ENCODE peak calls at places on chromosomes 12 and 14, in seven cellular contexts. Y is activated T-cell treated with anti-CD3 and anti-CD28 coated beads, Interleukin-2, amount 50 U/mL, for 72 hours; A is tibial artery; E is Calu3; V is NCI-H1417; Z is left ventricle myocardium inferior; X is lower leg skin. T is an unnamed sample.

GRCh38 chr12:63955831-63956685 is 111.6 kb downstream of the SRGAP1 start:
- DNase-seq in Y (no peak), A (peak; percentile 71), E (no peak), V (no peak), Z (no peak), X (no peak), T (no peak)

GRCh38 chr12:108430245-108430644 is 84.8 kb upstream of the FICD start:
- DNase-seq in Y (no peak), A (no peak), E (no peak), V (no peak), Z (no peak), X (no peak), T (peak; percentile 28)

GRCh38 chr14:64704743-64705405 is 650 bp downstream of the PLEKHG3 start:
- DNase-seq in Y (peak; percentile 27), A (peak; percentile 72), E (no peak), V (peak; percentile 68), Z (no peak), X (peak; percentile 92), T (no peak)

GRCh38 chr14:102927878-102928411 is 5.5 kb downstream of the AMN start:
- DNase-seq in Y (no peak), A (no peak), E (peak; percentile 37), V (no peak), Z (no peak), X (no peak), T (no peak)

GRCh38 chr14:35766700-35767082 is 42.4 kb downstream of the RALGAPA1 start:
- DNase-seq in Y (peak; percentile 14), A (no peak), E (no peak), V (no peak), Z (no peak), X (no peak), T (no peak)

GRCh38 chr12:84738481-84738972 is 174.1 kb downstream of the SLC6A15 start:
- DNase-seq in Y (no peak), A (no peak), E (no peak), V (no peak), Z (no peak), X (no peak), T (peak; percentile 27)

GRCh38 chr14:61502459-61503093 is 181.2 kb downstream of the PRKCH start:
- DNase-seq in Y (peak; percentile 59), A (no peak), E (no peak), V (no peak), Z (no peak), X (no peak), T (peak; percentile 71)

GRCh38 chr12:76588881-76589565 is 29.5 kb upstream of the OSBPL8 start:
- DNase-seq in Y (peak; percentile 4), A (no peak), E (no peak), V (no peak), Z (no peak), X (no peak), T (no peak)

GRCh38 chr12:69534389-69534822 is 50.9 kb upstream of the CCT2 start:
- DNase-seq in Y (peak; percentile 40), A (peak; percentile 81), E (peak; percentile 67), V (peak; percentile 29), Z (no peak), X (no peak), T (peak; percentile 87)

GRCh38 chr12:4477133-4477532 is 31.5 kb upstream of the FGF6 start:
- DNase-seq in Y (no peak), A (no peak), E (no peak), V (no peak), Z (no peak), X (no peak), T (peak; percentile 21)

GRCh38 chr12:52687527-52688385 is 7.5 kb upstream of the KRT1 start:
- DNase-seq in Y (no peak), A (no peak), E (peak; percentile 30), V (peak; percentile 15), Z (no peak), X (no peak), T (no peak)

GRCh38 chr12:26126340-26127284 is 1.8 kb upstream of the BHLHE41 start:
- DNase-seq in Y (peak; percentile 43), A (peak; percentile 95), E (peak; percentile 86), V (peak; percentile 85), Z (peak; percentile 89), X (peak; percentile 97), T (peak; percentile 62)

GRCh38 chr12:111426341-111427185 is 20.8 kb downstream of the SH2B3 start:
- DNase-seq in Y (peak; percentile 33), A (no peak), E (no peak), V (no peak), Z (no peak), X (no peak), T (no peak)

GRCh38 chr12:127690161-127690560 is 576.8 kb upstream of the TMEM132C start:
- DNase-seq in Y (no peak), A (no peak), E (no peak), V (no peak), Z (no peak), X (no peak), T (no peak)

GRCh38 chr14:89429206-89430091 is 12.4 kb upstream of the FOXN3 start:
- DNase-seq in Y (peak; percentile 71), A (peak; percentile 65), E (no peak), V (peak; percentile 53), Z (no peak), X (no peak), T (no peak)

GRCh38 chr14:71728386-71728785 is 203.8 kb upstream of the RGS6 start:
- DNase-seq in Y (no peak), A (no peak), E (no peak), V (no peak), Z (no peak), X (no peak), T (no peak)

GRCh38 chr14:92954933-92955332 is 32.0 kb downstream of the CHGA start:
- DNase-seq in Y (no peak), A (no peak), E (no peak), V (no peak), Z (no peak), X (no peak), T (no peak)

GRCh38 chr12:51028126-51028810 is 2.1 kb upstream of the SLC11A2 start:
- DNase-seq in Y (peak; percentile 32), A (no peak), E (peak; percentile 46), V (no peak), Z (no peak), X (no peak), T (no peak)

GRCh38 chr12:93848453-93849120 is 171.4 kb downstream of the CRADD start:
- DNase-seq in Y (no peak), A (no peak), E (no peak), V (no peak), Z (no peak), X (no peak), T (no peak)

GRCh38 chr12:127389923-127390322 is 877.0 kb upstream of the TMEM132C start:
- DNase-seq in Y (no peak), A (no peak), E (peak; percentile 3), V (no peak), Z (no peak), X (no peak), T (no peak)